ENCODE peak calls at places on chromosome 10, in five cellular contexts. D is psoas muscle, W is cardiac fibroblast, Q is A673, I is endodermal cell. T is an unnamed sample.

GRCh38 chr10:71737356-71738172 is 18.0 kb upstream of the C10orf105 start:
- DNase-seq in W (no peak), I (no peak), D (no peak), Q (no peak), T (no peak)

GRCh38 chr10:97852277-97852676 is 2.6 kb downstream of the GOLGA7B start:
- DNase-seq in I (no peak), D (no peak), Q (no peak), W (no peak), T (no peak)

GRCh38 chr10:119502214-119502613 is 40.3 kb downstream of the RGS10 start:
- DNase-seq in Q (no peak), W (no peak), I (peak; percentile 73), D (no peak), T (no peak)

GRCh38 chr10:69911571-69912528 is 110.1 kb downstream of the COL13A1 start:
- DNase-seq in I (no peak), D (peak; percentile 66), W (peak; percentile 26), Q (no peak), T (no peak)

GRCh38 chr10:53469383-53469782 is 696.8 kb upstream of the MBL2 start:
- DNase-seq in D (no peak), Q (no peak), W (no peak), I (no peak), T (no peak)

GRCh38 chr10:61271127-61271780 is 181.9 kb downstream of the TMEM26 start:
- DNase-seq in D (no peak), I (no peak), W (peak; percentile 90), Q (peak; percentile 25), T (peak; percentile 66)

GRCh38 chr10:1197384-1197783 is 141.2 kb downstream of the WDR37 start:
- DNase-seq in D (no peak), W (no peak), Q (no peak), I (no peak), T (no peak)

GRCh38 chr10:5692476-5693358 is 8.1 kb downstream of the TASOR2 start:
- DNase-seq in I (peak; percentile 88), Q (peak; percentile 65), W (peak; percentile 42), D (peak; percentile 53), T (no peak)

GRCh38 chr10:44369296-44369695 is 15.6 kb downstream of the CXCL12 start:
- DNase-seq in Q (no peak), I (no peak), W (peak; percentile 66), D (no peak), T (no peak)

GRCh38 chr10:132626019-132626760 is 88.6 kb downstream of the INPP5A start:
- DNase-seq in D (peak; percentile 47), W (no peak), I (peak; percentile 38), Q (no peak), T (no peak)

GRCh38 chr10:490256-490655 is 199.2 kb downstream of the DIP2C start:
- DNase-seq in I (no peak), W (peak; percentile 77), D (peak; percentile 85), Q (no peak), T (no peak)

GRCh38 chr10:126663328-126663727 is 7.2 kb downstream of the C10orf90 start:
- DNase-seq in Q (peak; percentile 68), I (no peak), D (peak; percentile 75), W (peak; percentile 97), T (peak; percentile 40)

GRCh38 chr10:104732222-104732621 is 91.1 kb downstream of the SORCS3 start:
- DNase-seq in D (no peak), W (no peak), I (no peak), Q (no peak), T (no peak)

GRCh38 chr10:21823617-21824016 is 179.9 kb downstream of the DNAJC1 start:
- DNase-seq in D (no peak), Q (no peak), I (no peak), W (no peak), T (no peak)

GRCh38 chr10:18332484-18332883 is 192.3 kb downstream of the CACNB2 start:
- DNase-seq in I (no peak), W (no peak), D (no peak), Q (no peak), T (no peak)

GRCh38 chr10:24533981-24534380 is 189.7 kb downstream of the ARHGAP21 start:
- DNase-seq in Q (no peak), W (no peak), I (no peak), D (no peak), T (no peak)

GRCh38 chr10:34187201-34187600 is 627.9 kb downstream of the PARD3 start:
- DNase-seq in I (no peak), W (peak; percentile 64), D (no peak), Q (no peak), T (no peak)

GRCh38 chr10:122297583-122297982 is 26.5 kb downstream of the BTBD16 start:
- DNase-seq in W (no peak), Q (no peak), I (no peak), D (no peak), T (no peak)

GRCh38 chr10:114655671-114656070 is 2.4 kb downstream of the ABLIM1 start:
- DNase-seq in W (no peak), I (no peak), D (no peak), Q (no peak), T (no peak)

GRCh38 chr10:35640474-35640873 is 1.6 kb downstream of the FZD8 start:
- DNase-seq in Q (peak; percentile 82), I (peak; percentile 87), D (peak; percentile 84), W (peak; percentile 81), T (no peak)

GRCh38 chr10:28754930-28755718 is 77.8 kb downstream of the BAMBI start:
- DNase-seq in D (no peak), I (no peak), Q (no peak), W (peak; percentile 34), T (no peak)

GRCh38 chr10:8416192-8416701 is 361.8 kb downstream of the GATA3 start:
- DNase-seq in Q (no peak), W (no peak), I (no peak), D (no peak), T (no peak)

GRCh38 chr10:11026761-11027160 is 9.1 kb downstream of the CELF2 start:
- DNase-seq in D (no peak), Q (no peak), W (no peak), I (no peak), T (no peak)

GRCh38 chr10:16519908-16520861 is 1.5 kb downstream of the C1QL3 start:
- DNase-seq in D (no peak), Q (no peak), I (peak; percentile 75), W (no peak), T (no peak)

GRCh38 chr10:103542764-103543616 is 49.5 kb downstream of the NEURL1 start:
- DNase-seq in Q (peak; percentile 98), I (peak; percentile 85), W (peak; percentile 53), D (no peak), T (no peak)

GRCh38 chr10:71217266-71218045 is 5.1 kb downstream of the UNC5B start:
- DNase-seq in D (no peak), Q (peak; percentile 63), I (peak; percentile 89), W (no peak), T (no peak)

GRCh38 chr10:61078542-61078941 is 134.6 kb upstream of the RHOBTB1 start:
- DNase-seq in D (no peak), Q (peak; percentile 12), W (peak; percentile 54), I (no peak), T (no peak)

GRCh38 chr10:99370993-99371392 is 41.8 kb downstream of the CNNM1 start:
- DNase-seq in I (no peak), Q (peak; percentile 64), W (peak; percentile 41), D (no peak), T (no peak)

GRCh38 chr10:62690703-62691102 is 113.8 kb upstream of the ADO start:
- DNase-seq in D (no peak), Q (peak; percentile 42), W (peak; percentile 3), I (peak; percentile 78), T (no peak)

GRCh38 chr10:132331259-132331955 is 586 bp upstream of the LRRC27 start:
- DNase-seq in Q (no peak), W (no peak), I (no peak), D (no peak), T (no peak)

GRCh38 chr10:15103513-15103912 is 6.4 kb downstream of the RPP38 start:
- DNase-seq in D (no peak), W (no peak), Q (no peak), I (no peak), T (no peak)

GRCh38 chr10:118571123-118571522 is 24.3 kb downstream of the PRLHR start:
- DNase-seq in Q (no peak), W (peak; percentile 70), D (no peak), I (no peak), T (no peak)

GRCh38 chr10:118965636-118966035 is 63.9 kb upstream of the NANOS1 start:
- DNase-seq in D (peak; percentile 63), Q (no peak), W (no peak), I (no peak), T (no peak)

GRCh38 chr10:14583252-14583651 is 191.4 kb downstream of the FAM107B start:
- DNase-seq in Q (no peak), W (no peak), I (no peak), D (no peak), T (no peak)

GRCh38 chr10:89156161-89156560 is 51.0 kb downstream of the CH25H start:
- DNase-seq in Q (no peak), D (no peak), I (no peak), W (no peak), T (no peak)

DNA sequence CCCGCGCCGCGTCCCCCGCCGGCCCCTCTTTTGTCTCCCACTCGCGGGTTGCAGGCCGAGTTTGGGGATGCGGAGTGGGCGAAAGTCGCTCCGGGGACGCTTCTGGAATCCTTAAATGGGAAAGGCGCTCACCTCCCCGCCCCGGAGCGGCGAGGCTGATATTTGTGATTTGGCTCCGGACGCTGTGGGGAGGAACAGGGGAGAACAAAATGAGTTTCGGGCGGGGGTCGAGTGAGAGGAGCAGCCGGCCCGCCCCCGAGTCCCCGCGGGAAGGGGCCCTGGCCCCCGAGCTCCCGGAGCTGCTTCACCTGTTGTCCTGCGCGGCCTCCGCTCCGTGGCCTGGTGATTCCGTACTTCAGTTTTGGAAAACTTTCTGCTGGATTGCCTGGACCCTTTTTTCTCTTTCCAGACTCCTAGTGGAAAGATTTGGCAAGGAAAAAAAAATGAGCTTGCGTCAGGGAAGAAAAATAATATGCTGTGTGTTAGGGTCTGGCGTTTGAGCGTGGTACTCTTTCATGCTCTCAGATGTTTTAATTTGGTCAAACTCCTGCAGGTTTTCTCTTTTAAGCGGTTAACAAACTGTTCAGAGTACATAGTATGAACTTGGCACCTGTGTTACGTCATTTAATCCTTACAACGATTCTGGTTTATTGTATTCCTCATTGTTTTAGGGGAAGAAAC is 831 bp downstream of the BMPR1A start:
- DNase-seq in Q (peak; percentile 84), I (peak; percentile 65), D (peak; percentile 71), W (peak; percentile 61), T (no peak)
- TF ChIP-seq CTCF in Q (peak; percentile 43), I (peak; percentile 52), D (peak; percentile 25), W (peak; percentile 27), T (peak; percentile 3)

GRCh38 chr10:74153676-74154075 is 2.7 kb downstream of the ADK start:
- DNase-seq in W (no peak), Q (no peak), D (no peak), I (no peak), T (no peak)
- H3K4me3 ChIP-seq in W (no peak overlapping the region), Q (no peak overlapping the region), D (peak overlapping the region; percentile 96), I (no peak overlapping the region), T (no peak overlapping the region)

GRCh38 chr10:101843032-101843991 is at the start of gene KCNIP2:
- DNase-seq in W (no peak), Q (peak; percentile 66), I (peak; percentile 94), D (no peak), T (no peak)
- TF ChIP-seq CTCF in W (peak; percentile 37), Q (peak; percentile 68), I (peak; percentile 97), D (peak; percentile 30), T (peak; percentile 44)

DNA sequence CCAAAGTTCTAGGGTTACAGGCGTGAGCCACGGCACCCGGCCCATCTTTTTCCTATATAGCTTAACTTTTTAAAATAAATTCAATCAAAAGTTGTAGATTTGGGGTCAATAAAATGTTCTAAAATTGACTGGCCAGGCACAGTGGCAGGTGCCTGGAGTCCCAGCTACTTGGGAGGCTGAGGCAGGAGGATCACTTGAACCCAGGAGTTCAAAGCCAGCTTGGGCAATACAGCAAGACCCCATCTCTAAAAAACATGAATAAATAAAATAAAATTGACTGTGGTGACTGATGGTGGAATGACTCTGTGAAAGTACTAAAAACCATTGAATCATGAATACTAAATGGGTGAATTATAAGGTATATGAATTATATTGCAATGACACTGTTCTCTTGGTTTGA is 20.8 kb downstream of the P4HA1 start:
- DNase-seq in W (no peak), I (no peak), Q (no peak), D (no peak), T (no peak)
- H3K4me3 ChIP-seq in W (no peak overlapping the region), I (no peak overlapping the region), Q (no peak overlapping the region), D (no peak overlapping the region), T (no peak overlapping the region)